ENCODE peak calls at places on chromosome 7, in six cellular contexts. E is GM23338; X is CD8-positive, alpha-beta T cell; G is Panc1; M is cardiac muscle cell; R is hepatocyte. C is an unnamed sample.

GRCh38 chr7:77313086-77313485 is 103.1 kb downstream of the GSAP start:
- DNase-seq in E (no peak), R (no peak), X (no peak), M (no peak), G (no peak), C (no peak)

GRCh38 chr7:95686109-95686508 is 86.2 kb upstream of the DYNC1I1 start:
- DNase-seq in G (peak; percentile 54), R (peak; percentile 79), E (peak; percentile 67), X (no peak), M (peak; percentile 82), C (peak; percentile 60)

GRCh38 chr7:108090791-108091460 is 39.2 kb downstream of the LAMB4 start:
- DNase-seq in M (peak; percentile 41), E (no peak), X (no peak), R (no peak), G (no peak), C (no peak)

GRCh38 chr7:6654113-6654841 is 17.2 kb downstream of the ZNF316 start:
- DNase-seq in E (no peak), R (no peak), M (no peak), G (no peak), X (no peak), C (no peak)

GRCh38 chr7:2037805-2038635 is 194.7 kb downstream of the MAD1L1 start:
- DNase-seq in X (no peak), G (no peak), M (peak; percentile 85), R (no peak), E (no peak), C (peak; percentile 20)

GRCh38 chr7:51276967-51277366 is 39.6 kb downstream of the COBL start:
- DNase-seq in R (no peak), E (no peak), X (no peak), M (no peak), G (no peak), C (no peak)

GRCh38 chr7:143410523-143411004 is 1.9 kb upstream of the EPHA1 start:
- DNase-seq in X (no peak), R (no peak), M (peak; percentile 82), G (no peak), E (peak; percentile 84), C (no peak)

GRCh38 chr7:30321992-30322637 is 37.7 kb downstream of the ZNRF2 start:
- DNase-seq in R (no peak), M (peak; percentile 56), E (no peak), G (no peak), X (peak; percentile 9), C (no peak)

GRCh38 chr7:155338632-155339320 is 41.1 kb downstream of the INSIG1 start:
- DNase-seq in E (no peak), G (no peak), X (peak; percentile 18), R (no peak), M (no peak), C (no peak)

GRCh38 chr7:42922017-42922753 is 9.8 kb downstream of the PSMA2 start:
- DNase-seq in X (no peak), E (no peak), G (no peak), M (no peak), R (no peak), C (no peak)
- H3K36me3 ChIP-seq in X (peaks cover 42% of the 10 kb centered on the region), E (peaks cover 79% of the 10 kb centered on the region), G (peaks cover 72% of the 10 kb centered on the region), M (peaks cover 79% of the 10 kb centered on the region), R (peaks cover 10% of the 10 kb centered on the region), C (peaks cover 13% of the 10 kb centered on the region)

DNA sequence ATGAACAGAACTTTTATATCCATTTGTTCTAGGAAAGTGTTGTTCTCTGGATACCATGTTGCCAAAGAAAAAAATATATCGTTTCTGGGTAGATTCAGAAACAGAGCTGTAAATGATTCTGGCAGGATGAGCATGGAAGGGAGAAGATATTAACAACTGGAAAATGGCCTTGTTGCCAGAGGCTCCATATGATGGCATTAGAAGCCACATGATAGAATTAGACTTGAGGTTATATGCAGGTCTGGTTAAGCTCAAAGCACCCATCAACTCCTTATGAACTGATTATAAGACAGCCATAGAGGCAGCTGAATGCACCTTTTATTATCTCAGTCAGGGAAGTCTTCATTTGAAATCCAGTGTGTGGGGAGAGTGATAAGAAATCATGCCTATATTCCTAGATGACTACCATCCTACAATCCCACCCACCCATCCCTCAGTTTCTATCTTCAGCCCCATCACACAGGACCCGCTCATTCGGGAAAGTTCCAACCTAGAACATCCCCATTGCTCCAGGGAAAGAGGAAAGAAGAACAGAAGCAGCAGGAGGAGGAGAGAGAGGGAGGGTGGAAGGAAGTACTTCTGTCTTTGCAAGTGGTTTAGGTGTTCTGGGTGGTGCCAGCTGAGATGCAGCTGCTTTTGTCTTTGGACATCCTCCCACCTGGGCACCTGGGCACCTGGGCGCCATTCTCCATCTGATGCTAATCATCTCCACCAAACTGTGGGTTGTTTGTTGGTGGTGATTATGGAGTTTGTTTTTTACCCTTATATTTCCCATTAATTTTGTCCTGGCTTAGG is 25.5 kb upstream of the TRIL start:
- DNase-seq in E (no peak), G (no peak), M (no peak), R (no peak), X (no peak), C (no peak)
- H3K4me1 ChIP-seq in E (peaks cover 29% of the 10 kb centered on the region), G (no peaks in the 10 kb centered on the region), M (no peaks in the 10 kb centered on the region), R (peaks cover 13% of the 10 kb centered on the region), X (no peaks in the 10 kb centered on the region), C (peaks cover 31% of the 10 kb centered on the region)

GRCh38 chr7:144437370-144438191 is 34.1 kb upstream of the NOBOX start:
- DNase-seq in R (peak; percentile 88), X (peak; percentile 1), M (peak; percentile 84), G (peak; percentile 69), E (peak; percentile 85), C (no peak)
- TF ChIP-seq CTCF in R (peak; percentile 77), X (peak; percentile 39), M (peak; percentile 63), G (peak; percentile 72), E (peak; percentile 88), C (peak; percentile 22)

DNA sequence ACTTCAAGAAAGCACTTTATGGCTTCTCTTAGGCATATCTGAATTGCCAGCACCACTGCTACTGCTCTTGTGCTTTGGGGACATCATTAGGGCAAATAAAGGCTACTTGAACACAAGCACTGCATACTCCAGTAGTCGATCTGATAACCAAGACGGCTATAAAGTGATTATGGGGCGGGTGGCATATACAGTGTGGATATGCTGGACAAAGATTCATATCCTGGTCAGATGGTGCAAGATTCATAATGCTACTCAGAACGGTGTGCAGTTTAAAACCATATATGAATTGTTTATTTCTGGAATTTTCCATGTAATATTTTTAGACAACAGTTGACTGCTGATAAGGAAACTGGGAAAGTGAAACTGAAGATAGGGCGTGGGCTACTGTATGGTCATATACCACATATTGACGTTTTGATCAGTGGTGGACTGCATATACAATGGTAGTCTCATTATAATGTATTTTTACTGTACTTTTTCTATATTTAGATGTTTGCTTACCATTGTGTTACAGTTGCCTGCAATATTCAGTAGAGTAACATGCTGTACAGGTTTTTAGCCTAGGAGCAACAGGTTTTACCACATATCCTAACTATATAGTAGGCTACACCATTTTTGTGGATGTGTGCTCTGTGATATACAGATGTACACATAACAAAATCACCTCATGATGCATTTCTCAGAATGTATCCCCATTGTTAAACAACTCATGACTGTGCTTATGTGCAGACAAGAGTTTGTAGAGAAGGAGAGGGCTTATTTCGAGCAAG is 15.2 kb downstream of the ANLN start:
- DNase-seq in M (no peak), X (no peak), G (no peak), E (no peak), R (no peak), C (no peak)
- H3K36me3 ChIP-seq in M (peaks cover 7% of the 10 kb centered on the region), X (no peaks in the 10 kb centered on the region), G (peaks cover 65% of the 10 kb centered on the region), E (peaks cover 14% of the 10 kb centered on the region), R (no peaks in the 10 kb centered on the region), C (no peaks in the 10 kb centered on the region)

GRCh38 chr7:148962515-148962822 is 65.8 kb downstream of the PDIA4 start:
- DNase-seq in R (no peak), X (no peak), G (no peak), E (no peak), M (no peak), C (no peak)
- H3K4me1 ChIP-seq in R (no peaks in the 10 kb centered on the region), X (peaks cover 12% of the 10 kb centered on the region), G (peaks cover 10% of the 10 kb centered on the region), E (peaks cover 9% of the 10 kb centered on the region), M (no peaks in the 10 kb centered on the region), C (peaks cover 4% of the 10 kb centered on the region)

GRCh38 chr7:157828881-157829280 is 492.1 kb downstream of the DNAJB6 start:
- DNase-seq in M (no peak), E (no peak), R (no peak), X (no peak), G (no peak), C (no peak)

GRCh38 chr7:157826566-157826965 is 489.8 kb downstream of the DNAJB6 start:
- DNase-seq in M (no peak), X (no peak), R (no peak), E (no peak), G (no peak), C (no peak)

GRCh38 chr7:157827045-157827862 is 490.4 kb downstream of the DNAJB6 start:
- DNase-seq in E (no peak), X (no peak), R (no peak), M (no peak), G (no peak), C (no peak)

GRCh38 chr7:157828190-157828589 is 491.4 kb downstream of the DNAJB6 start:
- DNase-seq in G (no peak), M (no peak), X (no peak), E (no peak), R (no peak), C (no peak)

GRCh38 chr7:157827863-157828160 is 491.0 kb downstream of the DNAJB6 start:
- DNase-seq in G (no peak), R (no peak), E (no peak), X (no peak), M (no peak), C (no peak)
- TF ChIP-seq CTCF in G (no peak), R (no peak), E (no peak), X (no peak), M (no peak), C (no peak)

DNA sequence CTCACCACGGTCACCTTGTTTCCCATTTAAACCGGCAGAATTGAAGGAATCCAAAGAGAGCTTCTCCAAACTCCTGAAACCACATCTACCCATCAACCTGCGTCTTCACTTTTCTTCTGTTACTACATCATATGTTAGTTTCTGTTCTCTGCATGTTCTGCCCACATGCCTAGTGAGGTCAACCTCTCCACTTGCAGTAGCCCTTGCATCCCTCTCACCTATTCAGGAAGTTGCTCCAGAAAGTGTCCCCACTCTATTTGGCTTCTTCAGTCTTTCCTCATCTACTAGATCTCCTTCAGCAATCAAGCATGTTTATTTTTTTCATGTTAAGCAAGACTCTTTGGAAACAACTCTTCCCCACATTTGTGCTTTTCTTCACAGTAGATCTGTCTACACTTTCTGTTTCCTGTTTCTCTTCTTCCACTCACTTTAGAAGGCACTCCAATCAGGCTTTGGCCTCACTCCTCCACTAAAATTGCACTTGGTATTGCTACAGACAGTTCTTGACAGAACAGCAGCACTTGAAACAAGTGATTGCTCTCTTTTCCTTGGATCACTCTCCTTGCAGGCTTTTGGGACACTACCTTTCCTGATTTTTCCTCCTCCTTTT is 7.5 kb downstream of the SAMD9L start:
- DNase-seq in E (no peak), X (no peak), G (no peak), R (no peak), M (no peak), C (no peak)
- H3K36me3 ChIP-seq in E (no peaks in the 10 kb centered on the region), X (peaks cover 53% of the 10 kb centered on the region), G (no peaks in the 10 kb centered on the region), R (no peaks in the 10 kb centered on the region), M (no peaks in the 10 kb centered on the region), C (peaks cover 7% of the 10 kb centered on the region)

DNA sequence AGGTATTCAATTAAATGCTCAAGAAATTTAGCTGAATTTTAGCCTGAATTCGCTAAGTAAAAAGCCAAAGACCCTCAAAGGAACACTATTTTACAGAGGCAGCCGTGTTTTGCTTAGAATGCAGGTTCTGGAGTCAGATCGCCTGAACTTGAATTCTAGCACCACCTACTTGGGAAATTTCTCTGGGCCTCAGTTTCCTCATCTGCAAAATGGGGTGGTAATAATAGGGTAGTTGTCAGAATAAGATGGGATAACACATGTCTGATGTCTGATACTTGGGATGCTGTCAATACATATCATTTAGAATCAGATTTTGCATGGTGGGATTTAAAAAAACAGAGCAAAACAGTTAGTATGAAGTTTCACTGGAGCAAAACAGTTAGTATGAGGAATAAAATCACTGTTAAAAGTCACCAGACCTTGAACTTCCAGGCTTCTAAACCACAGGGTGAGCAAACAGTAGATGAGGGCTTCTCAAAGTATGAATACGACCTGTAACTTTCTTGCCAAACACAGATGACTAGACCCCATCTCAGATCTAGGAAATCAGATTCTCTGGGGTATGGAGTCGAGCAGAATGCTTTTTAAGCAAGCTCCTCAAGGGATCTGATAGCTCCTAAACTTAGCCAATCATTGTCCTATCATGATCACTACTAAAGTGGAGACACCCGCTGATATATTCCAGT is 75.4 kb downstream of the ATXN7L1 start:
- DNase-seq in E (no peak), M (no peak), G (no peak), R (no peak), X (no peak), C (no peak)
- H3K4me1 ChIP-seq in E (peaks cover 45% of the 10 kb centered on the region), M (peaks cover 5% of the 10 kb centered on the region), G (no peaks in the 10 kb centered on the region), R (peaks cover 12% of the 10 kb centered on the region), X (peaks cover 10% of the 10 kb centered on the region), C (no peaks in the 10 kb centered on the region)

C was measured in psoas muscle.